ENCODE peak calls at places on chromosomes 4 and X, in eight cellular contexts. One of them, this sample, is unnamed.

GRCh38 chr4:188822698-188823097 is 683.5 kb downstream of the TRIML1 start:
- DNase-seq in GM23338: peak
- DNase-seq in esophagus muscularis mucosa: no peak
- DNase-seq in endothelial cell of umbilical vein: no peak
- DNase-seq in prostate gland: no peak
- DNase-seq in stomach: no peak
- DNase-seq in HepG2: no peak
- DNase-seq in upper lobe of left lung: no peak
- DNase-seq in this sample: no peak

GRCh38 chr4:47490550-47490949 is 5.5 kb downstream of the ATP10D start:
- DNase-seq in GM23338: peak
- DNase-seq in esophagus muscularis mucosa: no peak
- DNase-seq in endothelial cell of umbilical vein: peak
- DNase-seq in prostate gland: no peak
- DNase-seq in stomach: no peak
- DNase-seq in HepG2: peak
- DNase-seq in upper lobe of left lung: no peak
- DNase-seq in this sample: no peak

GRCh38 chrX:137926090-137926489 is 360.2 kb downstream of the ZIC3 start:
- DNase-seq in GM23338: peak
- DNase-seq in esophagus muscularis mucosa: no peak
- DNase-seq in endothelial cell of umbilical vein: no peak
- DNase-seq in prostate gland: no peak
- DNase-seq in stomach: no peak
- DNase-seq in HepG2: no peak
- DNase-seq in upper lobe of left lung: no peak
- DNase-seq in this sample: no peak

GRCh38 chr4:15149842-15150592 is 147.7 kb downstream of the CPEB2 start:
- DNase-seq in GM23338: peak
- DNase-seq in esophagus muscularis mucosa: peak
- DNase-seq in endothelial cell of umbilical vein: peak
- DNase-seq in prostate gland: peak
- DNase-seq in stomach: peak
- DNase-seq in HepG2: peak
- DNase-seq in upper lobe of left lung: peak
- DNase-seq in this sample: peak

GRCh38 chrX:45295587-45295986 is 94.9 kb upstream of the DIPK2B start:
- DNase-seq in GM23338: no peak
- DNase-seq in esophagus muscularis mucosa: no peak
- DNase-seq in endothelial cell of umbilical vein: peak
- DNase-seq in prostate gland: no peak
- DNase-seq in stomach: no peak
- DNase-seq in HepG2: peak
- DNase-seq in upper lobe of left lung: no peak
- DNase-seq in this sample: no peak

GRCh38 chr4:165208741-165209388 is 1.5 kb downstream of the KLHL2 start:
- DNase-seq in GM23338: no peak
- DNase-seq in esophagus muscularis mucosa: no peak
- DNase-seq in endothelial cell of umbilical vein: peak
- DNase-seq in prostate gland: no peak
- DNase-seq in stomach: no peak
- DNase-seq in HepG2: no peak
- DNase-seq in upper lobe of left lung: no peak
- DNase-seq in this sample: no peak

GRCh38 chrX:3803713-3804112 is 90.3 kb upstream of the PRKX start:
- DNase-seq in GM23338: no peak
- DNase-seq in esophagus muscularis mucosa: no peak
- DNase-seq in endothelial cell of umbilical vein: no peak
- DNase-seq in prostate gland: no peak
- DNase-seq in stomach: no peak
- DNase-seq in HepG2: no peak
- DNase-seq in upper lobe of left lung: no peak
- DNase-seq in this sample: no peak

GRCh38 chrX:46903458-46904242 is 8.6 kb upstream of the JADE3 start:
- DNase-seq in GM23338: peak
- DNase-seq in esophagus muscularis mucosa: peak
- DNase-seq in endothelial cell of umbilical vein: peak
- DNase-seq in prostate gland: peak
- DNase-seq in stomach: peak
- DNase-seq in HepG2: peak
- DNase-seq in upper lobe of left lung: peak
- DNase-seq in this sample: peak

GRCh38 chrX:132488092-132488749 is 617 bp downstream of the MBNL3 start:
- DNase-seq in GM23338: no peak
- DNase-seq in esophagus muscularis mucosa: no peak
- DNase-seq in endothelial cell of umbilical vein: peak
- DNase-seq in prostate gland: no peak
- DNase-seq in stomach: no peak
- DNase-seq in HepG2: no peak
- DNase-seq in upper lobe of left lung: peak
- DNase-seq in this sample: no peak

GRCh38 chrX:132488819-132489255 is at the start of gene MBNL3:
- DNase-seq in GM23338: peak
- DNase-seq in esophagus muscularis mucosa: no peak
- DNase-seq in endothelial cell of umbilical vein: peak
- DNase-seq in prostate gland: peak
- DNase-seq in stomach: peak
- DNase-seq in HepG2: peak
- DNase-seq in upper lobe of left lung: peak
- DNase-seq in this sample: peak

GRCh38 chrX:132490086-132490419 is 1.2 kb upstream of the MBNL3 start:
- DNase-seq in GM23338: no peak
- DNase-seq in esophagus muscularis mucosa: no peak
- DNase-seq in endothelial cell of umbilical vein: no peak
- DNase-seq in prostate gland: no peak
- DNase-seq in stomach: no peak
- DNase-seq in HepG2: peak
- DNase-seq in upper lobe of left lung: no peak
- DNase-seq in this sample: no peak

GRCh38 chrX:132491191-132491590 is 2.4 kb upstream of the MBNL3 start:
- DNase-seq in GM23338: peak
- DNase-seq in esophagus muscularis mucosa: no peak
- DNase-seq in endothelial cell of umbilical vein: no peak
- DNase-seq in prostate gland: no peak
- DNase-seq in stomach: no peak
- DNase-seq in HepG2: peak
- DNase-seq in upper lobe of left lung: peak
- DNase-seq in this sample: no peak

DNA sequence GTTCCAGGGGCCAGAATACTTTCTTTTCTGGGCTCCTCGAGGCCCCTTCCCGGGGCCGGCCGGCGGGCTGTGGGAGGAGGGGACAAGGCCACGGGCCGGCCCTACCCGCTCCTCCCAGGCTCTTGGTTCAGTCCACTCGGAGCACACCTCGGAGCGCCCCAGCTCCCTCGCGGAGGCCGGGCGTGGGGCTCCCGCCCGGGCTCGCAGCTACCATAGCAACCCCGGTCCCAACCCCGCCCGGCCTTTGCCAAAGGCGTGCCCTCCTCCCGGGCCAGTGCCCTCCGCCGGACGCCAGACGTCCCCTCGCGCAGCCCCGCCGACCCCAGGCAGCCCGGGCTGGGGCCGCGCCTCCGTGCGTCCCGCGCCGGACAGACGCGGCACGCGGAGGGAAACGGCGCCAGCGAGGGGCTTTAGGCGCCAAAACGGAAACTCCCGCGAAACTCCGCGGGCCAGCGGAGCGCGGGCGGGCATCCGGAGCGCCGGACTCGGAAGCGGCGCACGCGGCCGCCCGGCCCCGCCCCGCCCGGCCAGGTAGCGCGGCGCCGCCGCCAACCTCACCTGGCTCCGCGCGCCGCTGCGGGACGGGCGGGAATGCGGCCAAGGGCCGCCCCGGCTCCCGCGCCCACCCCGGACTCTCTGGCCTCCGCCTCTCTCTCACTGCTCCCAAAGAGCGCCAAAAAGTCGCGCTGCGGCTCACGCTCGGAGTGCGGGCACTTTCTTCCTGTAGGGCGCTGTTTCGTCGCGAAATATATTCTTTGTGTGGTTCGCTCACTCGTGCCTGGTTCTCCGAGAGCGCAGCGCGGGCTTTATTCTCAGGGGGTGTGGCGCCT is 633 bp upstream of the MBNL3 start:
- DNase-seq in GM23338: peak
- DNase-seq in esophagus muscularis mucosa: no peak
- DNase-seq in endothelial cell of umbilical vein: peak
- DNase-seq in prostate gland: peak
- DNase-seq in stomach: peak
- DNase-seq in HepG2: no peak
- DNase-seq in upper lobe of left lung: peak
- DNase-seq in this sample: peak
- H3K27ac ChIP-seq in GM23338: no peak
- H3K27ac ChIP-seq in esophagus muscularis mucosa: peak
- H3K27ac ChIP-seq in endothelial cell of umbilical vein: peak
- H3K27ac ChIP-seq in prostate gland: peak
- H3K27ac ChIP-seq in stomach: peak
- H3K27ac ChIP-seq in HepG2: peak
- H3K27ac ChIP-seq in upper lobe of left lung: peak
- H3K27ac ChIP-seq in this sample: peak

GRCh38 chrX:124026529-124026928 is 65.0 kb downstream of the STAG2 start:
- DNase-seq in GM23338: no peak
- DNase-seq in esophagus muscularis mucosa: no peak
- DNase-seq in endothelial cell of umbilical vein: no peak
- DNase-seq in prostate gland: no peak
- DNase-seq in stomach: no peak
- DNase-seq in HepG2: no peak
- DNase-seq in upper lobe of left lung: no peak
- DNase-seq in this sample: no peak

GRCh38 chrX:124018031-124018430 is 56.5 kb downstream of the STAG2 start:
- DNase-seq in GM23338: no peak
- DNase-seq in esophagus muscularis mucosa: no peak
- DNase-seq in endothelial cell of umbilical vein: peak
- DNase-seq in prostate gland: no peak
- DNase-seq in stomach: no peak
- DNase-seq in HepG2: no peak
- DNase-seq in upper lobe of left lung: no peak
- DNase-seq in this sample: no peak

GRCh38 chrX:124028177-124028576 is 66.7 kb downstream of the STAG2 start:
- DNase-seq in GM23338: no peak
- DNase-seq in esophagus muscularis mucosa: no peak
- DNase-seq in endothelial cell of umbilical vein: no peak
- DNase-seq in prostate gland: no peak
- DNase-seq in stomach: no peak
- DNase-seq in HepG2: no peak
- DNase-seq in upper lobe of left lung: no peak
- DNase-seq in this sample: no peak

DNA sequence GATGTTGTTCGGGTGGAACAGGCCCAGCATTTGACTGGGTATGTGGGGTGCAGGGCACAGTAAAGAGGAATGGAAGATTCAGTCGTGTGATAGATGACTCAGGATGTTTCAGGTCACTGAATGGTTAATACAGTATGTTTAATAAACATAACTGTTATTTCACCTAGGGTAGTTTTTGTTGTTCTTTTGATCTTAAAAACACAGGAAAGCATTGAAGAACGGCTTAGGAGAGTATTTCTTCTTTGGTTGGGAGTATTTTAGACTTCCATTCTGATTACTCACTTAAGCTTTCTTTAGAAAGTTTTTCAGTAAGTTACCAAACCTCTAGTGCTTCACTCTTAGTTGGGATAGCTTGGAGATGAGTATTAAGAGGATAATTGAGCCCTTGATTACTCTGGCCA is 62.3 kb downstream of the STAG2 start:
- DNase-seq in GM23338: no peak
- DNase-seq in esophagus muscularis mucosa: no peak
- DNase-seq in endothelial cell of umbilical vein: no peak
- DNase-seq in prostate gland: no peak
- DNase-seq in stomach: no peak
- DNase-seq in HepG2: no peak
- DNase-seq in upper lobe of left lung: no peak
- DNase-seq in this sample: no peak
- TF ChIP-seq POLR2AphosphoS5 in GM23338: no peak
- TF ChIP-seq POLR2AphosphoS5 in esophagus muscularis mucosa: no peak
- TF ChIP-seq POLR2AphosphoS5 in endothelial cell of umbilical vein: no peak
- TF ChIP-seq POLR2AphosphoS5 in prostate gland: no peak
- TF ChIP-seq POLR2AphosphoS5 in stomach: no peak
- TF ChIP-seq POLR2AphosphoS5 in HepG2: no peak
- TF ChIP-seq POLR2AphosphoS5 in upper lobe of left lung: no peak
- TF ChIP-seq POLR2AphosphoS5 in this sample: no peak

GRCh38 chrX:69616520-69617203 is 749 bp downstream of the EDA start:
- DNase-seq in GM23338: peak
- DNase-seq in esophagus muscularis mucosa: no peak
- DNase-seq in endothelial cell of umbilical vein: peak
- DNase-seq in prostate gland: no peak
- DNase-seq in stomach: peak
- DNase-seq in HepG2: peak
- DNase-seq in upper lobe of left lung: no peak
- DNase-seq in this sample: peak

GRCh38 chrX:69613946-69614345 is 2.0 kb upstream of the EDA start:
- DNase-seq in GM23338: no peak
- DNase-seq in esophagus muscularis mucosa: no peak
- DNase-seq in endothelial cell of umbilical vein: no peak
- DNase-seq in prostate gland: peak
- DNase-seq in stomach: no peak
- DNase-seq in HepG2: peak
- DNase-seq in upper lobe of left lung: no peak
- DNase-seq in this sample: no peak

GRCh38 chrX:69614896-69615295 is 1.0 kb upstream of the EDA start:
- DNase-seq in GM23338: no peak
- DNase-seq in esophagus muscularis mucosa: no peak
- DNase-seq in endothelial cell of umbilical vein: no peak
- DNase-seq in prostate gland: no peak
- DNase-seq in stomach: no peak
- DNase-seq in HepG2: no peak
- DNase-seq in upper lobe of left lung: no peak
- DNase-seq in this sample: no peak

GRCh38 chrX:69615779-69616519 is at the start of gene EDA:
- DNase-seq in GM23338: peak
- DNase-seq in esophagus muscularis mucosa: peak
- DNase-seq in endothelial cell of umbilical vein: peak
- DNase-seq in prostate gland: peak
- DNase-seq in stomach: peak
- DNase-seq in HepG2: peak
- DNase-seq in upper lobe of left lung: peak
- DNase-seq in this sample: peak

DNA sequence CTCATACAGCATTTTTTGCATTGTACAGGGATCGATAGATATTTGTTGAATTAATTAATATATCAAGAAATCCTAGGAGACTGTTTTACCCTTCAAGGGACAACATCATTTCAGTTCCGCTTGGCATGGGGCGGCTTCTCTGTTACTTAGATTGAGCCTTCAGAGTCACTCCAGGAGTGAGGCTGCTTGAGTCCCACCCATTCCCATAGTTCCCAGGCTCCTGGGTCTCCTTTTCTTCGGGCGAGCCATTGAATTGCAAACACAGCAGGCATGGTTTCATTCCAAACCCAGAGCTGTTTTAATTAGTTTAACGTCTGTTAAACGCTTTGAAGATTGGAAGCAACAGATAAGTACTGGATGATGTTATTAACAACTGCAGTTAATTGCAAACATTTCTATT is 590 bp upstream of the EDA start:
- DNase-seq in GM23338: peak
- DNase-seq in esophagus muscularis mucosa: no peak
- DNase-seq in endothelial cell of umbilical vein: no peak
- DNase-seq in prostate gland: no peak
- DNase-seq in stomach: no peak
- DNase-seq in HepG2: no peak
- DNase-seq in upper lobe of left lung: no peak
- DNase-seq in this sample: no peak
- H3K27ac ChIP-seq in GM23338: no peak
- H3K27ac ChIP-seq in esophagus muscularis mucosa: peak
- H3K27ac ChIP-seq in endothelial cell of umbilical vein: no peak
- H3K27ac ChIP-seq in prostate gland: no peak
- H3K27ac ChIP-seq in stomach: no peak
- H3K27ac ChIP-seq in HepG2: no peak
- H3K27ac ChIP-seq in upper lobe of left lung: no peak
- H3K27ac ChIP-seq in this sample: no peak

GRCh38 chrX:65671966-65672365 is 4.5 kb downstream of the MSN start:
- DNase-seq in GM23338: no peak
- DNase-seq in esophagus muscularis mucosa: no peak
- DNase-seq in endothelial cell of umbilical vein: no peak
- DNase-seq in prostate gland: no peak
- DNase-seq in stomach: no peak
- DNase-seq in HepG2: no peak
- DNase-seq in upper lobe of left lung: no peak
- DNase-seq in this sample: no peak

GRCh38 chrX:65677954-65678469 is 10.6 kb downstream of the MSN start:
- DNase-seq in GM23338: no peak
- DNase-seq in esophagus muscularis mucosa: no peak
- DNase-seq in endothelial cell of umbilical vein: peak
- DNase-seq in prostate gland: peak
- DNase-seq in stomach: no peak
- DNase-seq in HepG2: no peak
- DNase-seq in upper lobe of left lung: peak
- DNase-seq in this sample: no peak

GRCh38 chrX:65673857-65674350 is 6.5 kb downstream of the MSN start:
- DNase-seq in GM23338: no peak
- DNase-seq in esophagus muscularis mucosa: no peak
- DNase-seq in endothelial cell of umbilical vein: no peak
- DNase-seq in prostate gland: no peak
- DNase-seq in stomach: no peak
- DNase-seq in HepG2: no peak
- DNase-seq in upper lobe of left lung: no peak
- DNase-seq in this sample: no peak

GRCh38 chrX:65671286-65671685 is 3.8 kb downstream of the MSN start:
- DNase-seq in GM23338: no peak
- DNase-seq in esophagus muscularis mucosa: no peak
- DNase-seq in endothelial cell of umbilical vein: no peak
- DNase-seq in prostate gland: no peak
- DNase-seq in stomach: no peak
- DNase-seq in HepG2: no peak
- DNase-seq in upper lobe of left lung: peak
- DNase-seq in this sample: no peak

DNA sequence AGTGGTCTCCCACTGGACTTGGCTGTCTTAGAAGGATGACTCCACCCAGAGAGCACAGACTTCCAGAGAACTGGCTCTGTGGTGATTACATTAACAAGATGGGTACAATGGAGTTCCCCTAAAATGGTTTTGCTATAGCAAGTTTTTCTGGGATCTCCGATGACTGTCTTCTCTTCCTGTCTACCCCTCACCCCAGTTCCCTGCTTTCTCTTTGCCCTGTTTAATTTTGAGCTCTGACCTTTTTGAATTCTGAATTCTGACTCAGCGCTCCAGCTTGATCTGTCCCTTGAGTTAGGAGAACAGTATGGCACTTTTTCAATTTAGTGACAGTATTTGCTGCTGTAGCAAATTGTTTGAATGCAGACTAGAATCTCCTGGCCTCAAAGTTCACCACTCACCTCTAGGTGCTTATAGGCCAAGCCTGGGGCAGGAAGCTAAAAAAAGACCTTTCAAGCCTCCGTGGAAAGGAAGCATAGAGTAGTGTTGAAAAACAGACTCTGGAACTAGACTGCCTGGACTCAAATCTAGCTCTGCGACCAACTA is 7.0 kb downstream of the MSN start:
- DNase-seq in GM23338: no peak
- DNase-seq in esophagus muscularis mucosa: no peak
- DNase-seq in endothelial cell of umbilical vein: peak
- DNase-seq in prostate gland: no peak
- DNase-seq in stomach: no peak
- DNase-seq in HepG2: no peak
- DNase-seq in upper lobe of left lung: no peak
- DNase-seq in this sample: no peak
- TF ChIP-seq POLR2AphosphoS5 in GM23338: no peak
- TF ChIP-seq POLR2AphosphoS5 in esophagus muscularis mucosa: no peak
- TF ChIP-seq POLR2AphosphoS5 in endothelial cell of umbilical vein: peak
- TF ChIP-seq POLR2AphosphoS5 in prostate gland: no peak
- TF ChIP-seq POLR2AphosphoS5 in stomach: no peak
- TF ChIP-seq POLR2AphosphoS5 in HepG2: no peak
- TF ChIP-seq POLR2AphosphoS5 in upper lobe of left lung: no peak
- TF ChIP-seq POLR2AphosphoS5 in this sample: no peak

This sample was measured in spleen.